ENCODE peak calls at places on chromosomes 16 and 17, in seven cellular contexts. One of them, this sample, is unnamed.
A peak's percentile ranks its signal among the peaks of the same experiment; 100 is the strongest.

GRCh38 chr17:48023408-48024148 is 14.0 kb downstream of the COPZ2 start:
- DNase-seq in sigmoid colon: peak; percentile 93
- DNase-seq in B cell: peak; percentile 66
- DNase-seq in SK-N-SH: peak; percentile 94
- DNase-seq in stomach: peak; percentile 92
- DNase-seq in dorsolateral prefrontal cortex: peak; percentile 81
- DNase-seq in cardiac muscle cell: peak; percentile 65
- DNase-seq in this sample: no peak

GRCh38 chr16:83574388-83574787 is 233.4 kb upstream of the HSBP1 start:
- DNase-seq in sigmoid colon: no peak
- DNase-seq in B cell: no peak
- DNase-seq in SK-N-SH: no peak
- DNase-seq in stomach: no peak
- DNase-seq in dorsolateral prefrontal cortex: no peak
- DNase-seq in cardiac muscle cell: peak; percentile 30
- DNase-seq in this sample: no peak

GRCh38 chr17:58006563-58006923 is 503 bp downstream of the SRSF1 start:
- DNase-seq in sigmoid colon: peak; percentile 89
- DNase-seq in B cell: peak; percentile 53
- DNase-seq in SK-N-SH: peak; percentile 86
- DNase-seq in stomach: peak; percentile 73
- DNase-seq in dorsolateral prefrontal cortex: peak; percentile 63
- DNase-seq in cardiac muscle cell: peak; percentile 83
- DNase-seq in this sample: peak; percentile 42

GRCh38 chr17:37702605-37703004 is 42.3 kb downstream of the HNF1B start:
- DNase-seq in sigmoid colon: no peak
- DNase-seq in B cell: no peak
- DNase-seq in SK-N-SH: no peak
- DNase-seq in stomach: no peak
- DNase-seq in dorsolateral prefrontal cortex: no peak
- DNase-seq in cardiac muscle cell: peak; percentile 18
- DNase-seq in this sample: no peak

GRCh38 chr17:72569193-72569946 is 448.6 kb downstream of the SOX9 start:
- DNase-seq in sigmoid colon: no peak
- DNase-seq in B cell: no peak
- DNase-seq in SK-N-SH: peak; percentile 58
- DNase-seq in stomach: peak; percentile 65
- DNase-seq in dorsolateral prefrontal cortex: no peak
- DNase-seq in cardiac muscle cell: no peak
- DNase-seq in this sample: no peak

GRCh38 chr16:12538667-12539081 is 265.0 kb downstream of the CPPED1 start:
- DNase-seq in sigmoid colon: no peak
- DNase-seq in B cell: no peak
- DNase-seq in SK-N-SH: peak; percentile 31
- DNase-seq in stomach: no peak
- DNase-seq in dorsolateral prefrontal cortex: no peak
- DNase-seq in cardiac muscle cell: no peak
- DNase-seq in this sample: no peak

GRCh38 chr17:8079291-8080207 is 8.0 kb downstream of the ALOX12B start:
- DNase-seq in sigmoid colon: peak; percentile 83
- DNase-seq in B cell: peak; percentile 76
- DNase-seq in SK-N-SH: peak; percentile 95
- DNase-seq in stomach: peak; percentile 75
- DNase-seq in dorsolateral prefrontal cortex: no peak
- DNase-seq in cardiac muscle cell: peak; percentile 54
- DNase-seq in this sample: peak; percentile 92

GRCh38 chr16:29192329-29193247 is 207.7 kb downstream of the LAT start:
- DNase-seq in sigmoid colon: no peak
- DNase-seq in B cell: no peak
- DNase-seq in SK-N-SH: no peak
- DNase-seq in stomach: no peak
- DNase-seq in dorsolateral prefrontal cortex: no peak
- DNase-seq in cardiac muscle cell: no peak
- DNase-seq in this sample: no peak

GRCh38 chr17:61331178-61331577 is 68.5 kb upstream of the TBX2 start:
- DNase-seq in sigmoid colon: no peak
- DNase-seq in B cell: no peak
- DNase-seq in SK-N-SH: no peak
- DNase-seq in stomach: no peak
- DNase-seq in dorsolateral prefrontal cortex: no peak
- DNase-seq in cardiac muscle cell: no peak
- DNase-seq in this sample: no peak

GRCh38 chr17:11383157-11383556 is 142.1 kb downstream of the SHISA6 start:
- DNase-seq in sigmoid colon: no peak
- DNase-seq in B cell: no peak
- DNase-seq in SK-N-SH: no peak
- DNase-seq in stomach: no peak
- DNase-seq in dorsolateral prefrontal cortex: no peak
- DNase-seq in cardiac muscle cell: no peak
- DNase-seq in this sample: no peak

GRCh38 chr16:13176711-13177110 is 275.3 kb downstream of the SHISA9 start:
- DNase-seq in sigmoid colon: no peak
- DNase-seq in B cell: no peak
- DNase-seq in SK-N-SH: no peak
- DNase-seq in stomach: no peak
- DNase-seq in dorsolateral prefrontal cortex: no peak
- DNase-seq in cardiac muscle cell: no peak
- DNase-seq in this sample: no peak

GRCh38 chr17:80146121-80147034 is 550 bp downstream of the EIF4A3 start:
- DNase-seq in sigmoid colon: peak; percentile 47
- DNase-seq in B cell: no peak
- DNase-seq in SK-N-SH: peak; percentile 79
- DNase-seq in stomach: no peak
- DNase-seq in dorsolateral prefrontal cortex: no peak
- DNase-seq in cardiac muscle cell: peak; percentile 28
- DNase-seq in this sample: no peak

GRCh38 chr17:50719144-50719923 is at the start of gene LUC7L3:
- DNase-seq in sigmoid colon: peak; percentile 95
- DNase-seq in B cell: peak; percentile 92
- DNase-seq in SK-N-SH: peak; percentile 100
- DNase-seq in stomach: peak; percentile 95
- DNase-seq in dorsolateral prefrontal cortex: peak; percentile 89
- DNase-seq in cardiac muscle cell: peak; percentile 96
- DNase-seq in this sample: peak; percentile 98

GRCh38 chr16:87839542-87840461 is 29.5 kb downstream of the SLC7A5 start:
- DNase-seq in sigmoid colon: no peak
- DNase-seq in B cell: no peak
- DNase-seq in SK-N-SH: no peak
- DNase-seq in stomach: no peak
- DNase-seq in dorsolateral prefrontal cortex: no peak
- DNase-seq in cardiac muscle cell: no peak
- DNase-seq in this sample: no peak

GRCh38 chr17:79220715-79221291 is 146.2 kb downstream of the ENGASE start:
- DNase-seq in sigmoid colon: no peak
- DNase-seq in B cell: no peak
- DNase-seq in SK-N-SH: no peak
- DNase-seq in stomach: no peak
- DNase-seq in dorsolateral prefrontal cortex: no peak
- DNase-seq in cardiac muscle cell: no peak
- DNase-seq in this sample: no peak

GRCh38 chr17:80416940-80417293 is 1.9 kb downstream of the ENDOV start:
- DNase-seq in sigmoid colon: no peak
- DNase-seq in B cell: no peak
- DNase-seq in SK-N-SH: no peak
- DNase-seq in stomach: no peak
- DNase-seq in dorsolateral prefrontal cortex: no peak
- DNase-seq in cardiac muscle cell: no peak
- DNase-seq in this sample: no peak

GRCh38 chr16:48271728-48272127 is 24.4 kb upstream of the ABCC11 start:
- DNase-seq in sigmoid colon: no peak
- DNase-seq in B cell: no peak
- DNase-seq in SK-N-SH: no peak
- DNase-seq in stomach: no peak
- DNase-seq in dorsolateral prefrontal cortex: no peak
- DNase-seq in cardiac muscle cell: no peak
- DNase-seq in this sample: no peak

GRCh38 chr17:77404812-77405581 is 264.2 kb downstream of the SEC14L1 start:
- DNase-seq in sigmoid colon: no peak
- DNase-seq in B cell: peak; percentile 88
- DNase-seq in SK-N-SH: no peak
- DNase-seq in stomach: peak; percentile 56
- DNase-seq in dorsolateral prefrontal cortex: no peak
- DNase-seq in cardiac muscle cell: peak; percentile 68
- DNase-seq in this sample: peak; percentile 92

GRCh38 chr17:38322897-38323296 is 20.9 kb downstream of the GPR179 start:
- DNase-seq in sigmoid colon: no peak
- DNase-seq in B cell: no peak
- DNase-seq in SK-N-SH: no peak
- DNase-seq in stomach: no peak
- DNase-seq in dorsolateral prefrontal cortex: peak; percentile 1
- DNase-seq in cardiac muscle cell: no peak
- DNase-seq in this sample: no peak

GRCh38 chr17:69050999-69051775 is 9.5 kb downstream of the ABCA9 start:
- DNase-seq in sigmoid colon: no peak
- DNase-seq in B cell: no peak
- DNase-seq in SK-N-SH: no peak
- DNase-seq in stomach: no peak
- DNase-seq in dorsolateral prefrontal cortex: no peak
- DNase-seq in cardiac muscle cell: peak; percentile 88
- DNase-seq in this sample: no peak

DNA sequence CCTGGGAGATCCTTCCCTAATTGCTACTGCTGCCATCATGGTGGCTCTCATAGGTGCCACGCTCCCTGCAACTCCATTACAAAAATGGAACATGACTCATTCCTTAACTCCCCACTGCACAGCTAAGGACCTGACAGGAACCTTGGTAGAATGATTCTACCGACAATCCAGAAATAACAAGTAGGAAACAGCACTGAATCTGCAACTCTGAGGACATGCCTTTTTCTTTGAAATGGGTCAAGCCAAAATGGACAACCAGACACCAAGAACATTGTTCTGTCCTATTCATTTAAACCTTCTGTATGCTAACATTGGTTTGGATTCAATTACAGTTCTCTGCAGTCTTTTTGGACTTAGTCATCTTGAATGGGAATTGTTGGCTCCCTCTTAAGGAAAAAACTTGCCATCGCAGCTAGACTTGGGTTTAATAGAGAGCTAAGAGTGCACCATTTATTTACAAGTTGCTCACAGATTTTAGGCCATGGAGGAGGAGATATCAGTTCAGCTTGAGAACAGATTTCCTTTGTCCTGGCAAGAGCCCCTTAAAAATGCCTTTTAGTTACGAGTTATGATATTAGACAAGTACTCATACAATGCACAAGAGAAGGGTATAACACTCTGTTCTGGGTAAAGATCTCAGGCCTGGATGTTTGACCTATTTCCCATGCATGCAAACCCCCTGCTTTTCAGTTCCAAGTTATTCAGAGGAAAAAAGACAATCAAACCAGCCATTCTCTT is 20.9 kb upstream of the NSRP1 start:
- DNase-seq in sigmoid colon: no peak
- DNase-seq in B cell: no peak
- DNase-seq in SK-N-SH: peak; percentile 18
- DNase-seq in stomach: no peak
- DNase-seq in dorsolateral prefrontal cortex: no peak
- DNase-seq in cardiac muscle cell: peak; percentile 84
- DNase-seq in this sample: peak; percentile 39
- TF ChIP-seq CTCF in sigmoid colon: no peak
- TF ChIP-seq CTCF in B cell: peak; percentile 35
- TF ChIP-seq CTCF in SK-N-SH: peak; percentile 68
- TF ChIP-seq CTCF in stomach: peak; percentile 34
- TF ChIP-seq CTCF in dorsolateral prefrontal cortex: peak; percentile 46
- TF ChIP-seq CTCF in cardiac muscle cell: peak; percentile 68
- TF ChIP-seq CTCF in this sample: peak; percentile 35

GRCh38 chr16:67931712-67932461 is at the start of gene CTRL:
- DNase-seq in sigmoid colon: no peak
- DNase-seq in B cell: no peak
- DNase-seq in SK-N-SH: no peak
- DNase-seq in stomach: no peak
- DNase-seq in dorsolateral prefrontal cortex: no peak
- DNase-seq in cardiac muscle cell: no peak
- DNase-seq in this sample: no peak
- TF ChIP-seq CTCF in sigmoid colon: no peak
- TF ChIP-seq CTCF in B cell: no peak
- TF ChIP-seq CTCF in SK-N-SH: peak; percentile 29
- TF ChIP-seq CTCF in stomach: no peak
- TF ChIP-seq CTCF in dorsolateral prefrontal cortex: no peak
- TF ChIP-seq CTCF in cardiac muscle cell: no peak
- TF ChIP-seq CTCF in this sample: no peak

GRCh38 chr16:49440156-49441065 is 66.8 kb downstream of the C16orf78 start:
- DNase-seq in sigmoid colon: peak; percentile 24
- DNase-seq in B cell: no peak
- DNase-seq in SK-N-SH: peak; percentile 49
- DNase-seq in stomach: no peak
- DNase-seq in dorsolateral prefrontal cortex: peak; percentile 47
- DNase-seq in cardiac muscle cell: no peak
- DNase-seq in this sample: no peak
- TF ChIP-seq CTCF in sigmoid colon: no peak
- TF ChIP-seq CTCF in B cell: no peak
- TF ChIP-seq CTCF in SK-N-SH: no peak
- TF ChIP-seq CTCF in stomach: no peak
- TF ChIP-seq CTCF in dorsolateral prefrontal cortex: no peak
- TF ChIP-seq CTCF in cardiac muscle cell: no peak
- TF ChIP-seq CTCF in this sample: no peak

GRCh38 chr17:81556175-81556691 is 4.1 kb upstream of the FAAP100 start:
- DNase-seq in sigmoid colon: no peak
- DNase-seq in B cell: no peak
- DNase-seq in SK-N-SH: no peak
- DNase-seq in stomach: no peak
- DNase-seq in dorsolateral prefrontal cortex: no peak
- DNase-seq in cardiac muscle cell: no peak
- DNase-seq in this sample: no peak

GRCh38 chr17:81551458-81552243 is 502 bp downstream of the FAAP100 start:
- DNase-seq in sigmoid colon: no peak
- DNase-seq in B cell: no peak
- DNase-seq in SK-N-SH: peak; percentile 85
- DNase-seq in stomach: no peak
- DNase-seq in dorsolateral prefrontal cortex: no peak
- DNase-seq in cardiac muscle cell: no peak
- DNase-seq in this sample: no peak

GRCh38 chr17:81552244-81553017 is at the start of gene FAAP100:
- DNase-seq in sigmoid colon: peak; percentile 85
- DNase-seq in B cell: peak; percentile 77
- DNase-seq in SK-N-SH: peak; percentile 99
- DNase-seq in stomach: peak; percentile 84
- DNase-seq in dorsolateral prefrontal cortex: peak; percentile 50
- DNase-seq in cardiac muscle cell: peak; percentile 83
- DNase-seq in this sample: peak; percentile 94

GRCh38 chr17:81553018-81553615 is 964 bp upstream of the FAAP100 start:
- DNase-seq in sigmoid colon: peak; percentile 81
- DNase-seq in B cell: peak; percentile 81
- DNase-seq in SK-N-SH: peak; percentile 90
- DNase-seq in stomach: peak; percentile 83
- DNase-seq in dorsolateral prefrontal cortex: no peak
- DNase-seq in cardiac muscle cell: peak; percentile 82
- DNase-seq in this sample: peak; percentile 89

DNA sequence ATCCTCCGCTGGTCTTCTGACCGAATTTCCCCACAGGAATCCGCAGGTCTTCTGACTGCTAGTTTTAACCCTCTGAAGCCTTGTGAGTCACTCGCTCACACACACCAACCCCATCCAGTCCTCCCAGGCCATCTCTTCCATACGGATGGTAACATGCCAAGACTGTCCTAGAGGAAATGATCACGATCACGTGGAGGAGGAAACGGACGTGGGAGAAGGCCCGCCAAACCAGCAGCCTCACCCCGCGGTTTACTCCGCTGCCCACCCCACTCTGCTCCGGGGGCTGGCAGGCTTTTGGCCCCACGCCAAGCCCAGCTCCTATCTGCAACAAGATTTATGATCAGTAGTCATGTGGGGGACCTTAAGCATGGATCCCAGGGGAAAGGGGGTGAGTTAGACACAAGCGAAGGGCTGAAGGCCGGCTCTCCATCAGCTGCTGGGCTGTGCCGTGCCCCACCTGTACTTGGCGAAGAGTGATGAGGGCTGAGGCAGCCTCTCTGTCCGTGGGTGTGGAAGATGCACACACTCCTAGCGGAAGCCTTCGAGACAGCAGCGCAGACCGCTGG is 1.5 kb upstream of the FAAP100 start:
- DNase-seq in sigmoid colon: no peak
- DNase-seq in B cell: no peak
- DNase-seq in SK-N-SH: peak; percentile 83
- DNase-seq in stomach: no peak
- DNase-seq in dorsolateral prefrontal cortex: no peak
- DNase-seq in cardiac muscle cell: peak; percentile 95
- DNase-seq in this sample: no peak
- TF ChIP-seq CTCF in sigmoid colon: no peak
- TF ChIP-seq CTCF in B cell: no peak
- TF ChIP-seq CTCF in SK-N-SH: no peak
- TF ChIP-seq CTCF in stomach: no peak
- TF ChIP-seq CTCF in dorsolateral prefrontal cortex: no peak
- TF ChIP-seq CTCF in cardiac muscle cell: no peak
- TF ChIP-seq CTCF in this sample: no peak

This sample was measured in GM10248.